ENCODE peak calls at places on chromosome 13, in eight cellular contexts. J, X, W, S, I, R, F and N are unnamed samples.

GRCh38 chr13:48783181-48783630 is 129.5 kb downstream of the CYSLTR2 start:
- DNase-seq in F (peak), I (peak), J (no peak), W (peak), R (peak), S (peak), X (no peak), N (no peak)

GRCh38 chr13:98014766-98015165 is 61.3 kb downstream of the IPO5 start:
- DNase-seq in F (no peak), W (peak), J (no peak), R (no peak), X (no peak), I (no peak), S (no peak), N (no peak)

GRCh38 chr13:89061821-89062220 is 1390.7 kb downstream of the SLITRK5 start:
- DNase-seq in F (no peak), S (no peak), X (no peak), J (no peak), R (no peak), W (no peak), I (no peak), N (no peak)

GRCh38 chr13:39557285-39557955 is 45.6 kb downstream of the LHFPL6 start:
- DNase-seq in S (no peak), J (no peak), F (no peak), R (no peak), I (no peak), W (no peak), X (no peak), N (no peak)

GRCh38 chr13:43489168-43489730 is 297.5 kb downstream of the ENOX1 start:
- DNase-seq in F (peak), S (no peak), J (peak), I (peak), R (no peak), X (no peak), W (no peak), N (no peak)

GRCh38 chr13:78382481-78382880 is 220.9 kb downstream of the POU4F1 start:
- DNase-seq in S (no peak), J (no peak), W (no peak), F (no peak), R (no peak), I (peak), X (no peak), N (no peak)

GRCh38 chr13:29537736-29538624 is 57.5 kb downstream of the SLC7A1 start:
- DNase-seq in W (no peak), I (no peak), R (no peak), S (no peak), F (no peak), X (no peak), J (no peak), N (no peak)

GRCh38 chr13:104571161-104571889 is 1505.1 kb upstream of the SLC10A2 start:
- DNase-seq in I (peak), R (peak), W (peak), S (peak), J (peak), F (peak), X (peak), N (no peak)

GRCh38 chr13:87274209-87274819 is 396.9 kb upstream of the SLITRK5 start:
- DNase-seq in R (peak), J (no peak), X (peak), I (peak), S (no peak), W (peak), F (peak), N (no peak)

GRCh38 chr13:103883152-103883551 is 816.9 kb upstream of the SLC10A2 start:
- DNase-seq in W (peak), X (peak), R (peak), J (peak), S (peak), F (peak), I (peak), N (no peak)

GRCh38 chr13:75512253-75512652 is 25.4 kb downstream of the COMMD6 start:
- DNase-seq in I (no peak), J (no peak), S (no peak), F (no peak), W (no peak), X (no peak), R (no peak), N (no peak)

GRCh38 chr13:104962411-104962810 is 1573.1 kb downstream of the EFNB2 start:
- DNase-seq in F (no peak), J (no peak), X (no peak), I (no peak), S (no peak), W (no peak), R (no peak), N (no peak)

GRCh38 chr13:97600438-97601080 is 166.6 kb downstream of the RAP2A start:
- DNase-seq in R (no peak), X (no peak), I (no peak), S (no peak), F (peak), W (peak), J (no peak), N (no peak)

GRCh38 chr13:31044658-31045620 is 112.5 kb downstream of the TEX26 start:
- DNase-seq in F (no peak), S (no peak), R (no peak), J (no peak), I (no peak), X (no peak), W (peak), N (peak)

GRCh38 chr13:24272452-24273161 is 36.8 kb upstream of the C1QTNF9 start:
- DNase-seq in F (no peak), W (peak), I (no peak), S (no peak), X (no peak), J (no peak), R (peak), N (no peak)

GRCh38 chr13:27541386-27541785 is 78.9 kb downstream of the LNX2 start:
- DNase-seq in F (no peak), X (no peak), J (no peak), R (no peak), I (no peak), S (no peak), W (no peak), N (no peak)

GRCh38 chr13:112097770-112098169 is 30.8 kb downstream of the SOX1 start:
- DNase-seq in W (no peak), F (no peak), R (no peak), X (no peak), J (no peak), S (no peak), I (no peak), N (no peak)

GRCh38 chr13:49995535-49996165 is 1.2 kb upstream of the TRIM13 start:
- DNase-seq in S (no peak), I (no peak), F (no peak), X (no peak), J (no peak), W (peak), R (no peak), N (peak)

GRCh38 chr13:28579334-28579733 is 79.6 kb upstream of the POMP start:
- DNase-seq in S (no peak), I (no peak), W (no peak), F (no peak), J (no peak), X (no peak), R (no peak), N (no peak)

GRCh38 chr13:113646921-113647340 is 11.1 kb downstream of the ATP4B start:
- DNase-seq in W (no peak), R (no peak), I (no peak), F (no peak), S (no peak), J (peak), X (no peak), N (peak)

GRCh38 chr13:67223024-67223423 is 7.1 kb downstream of the PCDH9 start:
- DNase-seq in R (no peak), S (no peak), W (peak), J (no peak), F (no peak), I (no peak), X (no peak), N (no peak)

GRCh38 chr13:25588336-25589060 is 216.7 kb downstream of the ATP8A2 start:
- DNase-seq in R (no peak), F (no peak), X (no peak), S (no peak), J (no peak), I (no peak), W (no peak), N (no peak)
- H3K4me3 ChIP-seq in R (no peak), F (no peak), X (no peak), S (no peak), J (no peak), I (no peak), W (no peak), N (no peak)

GRCh38 chr13:44575035-44575434 is 1.1 kb downstream of the TSC22D1 start:
- DNase-seq in W (no peak), J (no peak), I (no peak), F (no peak), R (no peak), S (no peak), X (no peak), N (no peak)

GRCh38 chr13:44577236-44578063 is 1.3 kb upstream of the TSC22D1 start:
- DNase-seq in S (peak), I (peak), F (peak), J (peak), W (peak), R (peak), X (peak), N (peak)

GRCh38 chr13:44574466-44574855 is 1.7 kb downstream of the TSC22D1 start:
- DNase-seq in X (no peak), R (no peak), F (no peak), W (no peak), J (no peak), I (no peak), S (no peak), N (no peak)

GRCh38 chr13:44576396-44577235 is 486 bp upstream of the TSC22D1 start:
- DNase-seq in W (no peak), J (peak), F (peak), S (no peak), X (no peak), I (no peak), R (peak), N (peak)

GRCh38 chr13:44575741-44576395 is at the start of gene TSC22D1:
- DNase-seq in J (peak), W (peak), R (peak), S (peak), X (no peak), F (peak), I (peak), N (peak)
- H3K4me3 ChIP-seq in J (peak), W (peak), R (peak), S (peak), X (peak), F (peak), I (peak), N (peak)

GRCh38 chr13:101623469-101624209 is 171.2 kb downstream of the ITGBL1 start:
- DNase-seq in W (peak), S (no peak), X (no peak), R (no peak), F (no peak), I (no peak), J (no peak), N (no peak)
- H3K4me3 ChIP-seq in W (no peak), S (no peak), X (no peak), R (no peak), F (no peak), I (no peak), J (no peak), N (peak)

GRCh38 chr13:110234532-110234931 is 72.4 kb downstream of the COL4A1 start:
- DNase-seq in R (no peak), F (no peak), X (no peak), I (no peak), J (no peak), W (no peak), S (no peak), N (no peak)

GRCh38 chr13:110232146-110232545 is 74.8 kb downstream of the COL4A1 start:
- DNase-seq in J (no peak), F (no peak), R (no peak), X (no peak), W (no peak), I (no peak), S (no peak), N (no peak)

GRCh38 chr13:110233682-110234280 is 73.2 kb downstream of the COL4A1 start:
- DNase-seq in S (no peak), I (no peak), X (no peak), R (no peak), F (no peak), W (no peak), J (no peak), N (no peak)

GRCh38 chr13:110232756-110233155 is 74.2 kb downstream of the COL4A1 start:
- DNase-seq in X (no peak), W (no peak), J (no peak), I (peak), R (no peak), F (no peak), S (no peak), N (no peak)

DNA sequence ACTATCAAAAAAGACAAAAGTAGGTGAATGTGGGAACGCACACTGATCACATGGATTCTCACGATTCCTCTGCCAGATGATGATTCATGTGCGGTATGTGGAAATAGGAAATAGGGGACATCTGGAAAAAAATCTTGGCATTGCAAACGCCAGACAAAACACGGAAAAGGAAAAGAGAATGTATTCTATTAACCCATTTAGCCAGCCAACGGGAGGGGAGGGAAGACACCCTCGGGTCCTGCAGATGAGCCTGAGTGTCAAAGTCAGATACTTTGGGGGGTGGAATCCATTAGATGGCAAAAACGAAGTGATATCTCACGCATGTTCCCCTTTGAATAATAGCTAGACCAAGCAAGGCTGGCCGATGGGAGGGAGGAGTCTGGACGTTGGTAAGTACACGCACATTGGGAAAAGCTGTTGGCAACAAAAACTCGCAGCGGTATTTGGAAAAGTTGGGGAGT is 73.7 kb downstream of the COL4A1 start:
- DNase-seq in R (no peak), S (peak), X (no peak), J (peak), I (peak), W (peak), F (no peak), N (no peak)
- H3K4me3 ChIP-seq in R (no peak), S (peak), X (no peak), J (no peak), I (peak), W (no peak), F (no peak), N (no peak)